ENCODE peak calls at places on chromosomes 12 and 14, in four cellular contexts. D is fibroblast of the aortic adventitia; N is ovary; M is stimulated activated CD4-positive, alpha-beta T cell treated with anti-CD3 and anti-CD28 coated beads, Interleukin-1b, Interleukin-23, amount 100 ng/mL, for 24 hours. X is an unnamed sample.

GRCh38 chr14:69701269-69701668 is 65.7 kb upstream of the SRSF5 start:
- DNase-seq in N (no peak), D (no peak), M (no peak), X (no peak)

GRCh38 chr12:12278899-12279298 is 12.1 kb upstream of the LRP6 start:
- DNase-seq in M (no peak), N (no peak), D (peak), X (no peak)

GRCh38 chr12:110937104-110937641 is 16.8 kb upstream of the MYL2 start:
- DNase-seq in M (peak), D (peak), N (no peak), X (no peak)

GRCh38 chr14:68911594-68912227 is 67.4 kb downstream of the ACTN1 start:
- DNase-seq in D (peak), M (peak), N (peak), X (peak)

GRCh38 chr14:77761205-77761931 is 412 bp upstream of the SNW1 start:
- DNase-seq in D (peak), N (peak), M (no peak), X (peak)

GRCh38 chr14:104392396-104393198 is 187.0 kb upstream of the C14orf180 start:
- DNase-seq in D (no peak), N (peak), M (no peak), X (no peak)

GRCh38 chr14:99821519-99822165 is 28.4 kb downstream of the EML1 start:
- DNase-seq in N (no peak), D (peak), M (no peak), X (peak)

GRCh38 chr14:23556700-23557440 is 799 bp downstream of the THTPA start:
- DNase-seq in D (no peak), N (no peak), M (no peak), X (no peak)

GRCh38 chr12:65944637-65945036 is 120.4 kb downstream of the HMGA2 start:
- DNase-seq in D (no peak), M (no peak), N (no peak), X (no peak)

GRCh38 chr12:60849723-60850122 is 1253.9 kb downstream of the SLC16A7 start:
- DNase-seq in M (no peak), D (no peak), N (no peak), X (no peak)

GRCh38 chr12:57631566-57632368 is 1.2 kb downstream of the B4GALNT1 start:
- DNase-seq in D (peak), M (no peak), N (no peak), X (no peak)

GRCh38 chr12:107310621-107311020 is 217.3 kb upstream of the CRY1 start:
- DNase-seq in D (no peak), N (no peak), M (no peak), X (no peak)